ENCODE peak calls at places on chromosomes 4 and X, in five cellular contexts. X, H, N, T and A are unnamed samples.

GRCh38 chrX:29478336-29479069 is 736.9 kb upstream of the MAGEB2 start:
- DNase-seq in X (peak; percentile 37), H (no peak), N (peak; percentile 29), T (no peak), A (no peak)

GRCh38 chrX:1483843-1484637 is 31.3 kb upstream of the ASMTL start:
- DNase-seq in X (no peak), H (no peak), N (no peak), T (no peak), A (no peak)

GRCh38 chrX:15194136-15194535 is 75.7 kb downstream of the ASB9 start:
- DNase-seq in X (no peak), H (no peak), N (no peak), T (no peak), A (no peak)

GRCh38 chr4:95217197-95217596 is 331.6 kb downstream of the UNC5C start:
- DNase-seq in X (no peak), H (no peak), N (no peak), T (no peak), A (no peak)

GRCh38 chr4:146135941-146136340 is 39.6 kb upstream of the LSM6 start:
- DNase-seq in X (no peak), H (no peak), N (no peak), T (no peak), A (no peak)

GRCh38 chr4:10346023-10346422 is 111.2 kb downstream of the ZNF518B start:
- DNase-seq in X (no peak), H (no peak), N (no peak), T (no peak), A (no peak)

GRCh38 chr4:36326610-36327009 is 45.2 kb downstream of the DTHD1 start:
- DNase-seq in X (no peak), H (no peak), N (no peak), T (no peak), A (no peak)

GRCh38 chrX:66918511-66918910 is 279.6 kb upstream of the EDA2R start:
- DNase-seq in X (no peak), H (no peak), N (no peak), T (no peak), A (no peak)

GRCh38 chr4:129328176-129328575 is 232.2 kb downstream of the C4orf33 start:
- DNase-seq in X (no peak), H (no peak), N (no peak), T (no peak), A (no peak)

GRCh38 chr4:42150653-42151567 is 1.5 kb downstream of the BEND4 start:
- DNase-seq in X (no peak), H (peak; percentile 28), N (peak; percentile 26), T (no peak), A (no peak)

GRCh38 chr4:111883557-111883999 is 261.7 kb upstream of the FAM241A start:
- DNase-seq in X (peak; percentile 1), H (no peak), N (peak; percentile 61), T (peak; percentile 55), A (no peak)

GRCh38 chr4:15778742-15779231 is 659 bp downstream of the CD38 start:
- DNase-seq in X (peak; percentile 33), H (peak; percentile 75), N (no peak), T (no peak), A (peak; percentile 24)

GRCh38 chrX:96722793-96723192 is 38.2 kb downstream of the DIAPH2 start:
- DNase-seq in X (no peak), H (no peak), N (no peak), T (no peak), A (no peak)

GRCh38 chr4:129415001-129415400 is 319.0 kb downstream of the C4orf33 start:
- DNase-seq in X (no peak), H (no peak), N (no peak), T (no peak), A (no peak)

GRCh38 chr4:56426273-56426672 is 9.1 kb downstream of the PPAT start:
- DNase-seq in X (no peak), H (no peak), N (no peak), T (no peak), A (no peak)

GRCh38 chrX:130165181-130165702 is 399 bp downstream of the AIFM1 start:
- DNase-seq in X (peak; percentile 50), H (no peak), N (no peak), T (peak; percentile 29), A (no peak)

GRCh38 chrX:13719192-13719856 is 15.1 kb downstream of the TRAPPC2 start:
- DNase-seq in X (peak; percentile 81), H (no peak), N (no peak), T (no peak), A (no peak)

GRCh38 chrX:125532411-125533089 is 212.9 kb downstream of the TEX13C start:
- DNase-seq in X (no peak), H (no peak), N (no peak), T (peak; percentile 6), A (no peak)

GRCh38 chrX:115948018-115948923 is 222.3 kb upstream of the AGTR2 start:
- DNase-seq in X (no peak), H (no peak), N (peak; percentile 40), T (no peak), A (no peak)